ENCODE peak calls at places on chromosomes 7 and 10, in six cellular contexts. I is left ventricle myocardium inferior, C is astrocyte of the spinal cord, J is A549, A is AG04450, M is spleen. G is an unnamed sample.

GRCh38 chr7:43461349-43462024 is 121.4 kb upstream of the STK17A start:
- DNase-seq in I (no peak), C (no peak), J (no peak), A (no peak), M (no peak), G (no peak)

GRCh38 chr7:106041140-106041717 is 70.9 kb downstream of the SYPL1 start:
- DNase-seq in I (no peak), C (peak), J (peak), A (no peak), M (no peak), G (no peak)

GRCh38 chr10:69069090-69070042 is 18.5 kb upstream of the SRGN start:
- DNase-seq in I (no peak), C (no peak), J (no peak), A (no peak), M (no peak), G (no peak)

GRCh38 chr7:110779313-110779712 is 311.6 kb upstream of the LRRN3 start:
- DNase-seq in I (no peak), C (no peak), J (no peak), A (no peak), M (no peak), G (no peak)

GRCh38 chr7:46705416-46706255 is 784.6 kb upstream of the IGFBP3 start:
- DNase-seq in I (no peak), C (peak), J (no peak), A (peak), M (no peak), G (no peak)

GRCh38 chr7:32535303-32535702 is 40.0 kb downstream of the AVL9 start:
- DNase-seq in I (no peak), C (no peak), J (no peak), A (no peak), M (no peak), G (no peak)

GRCh38 chr7:51607447-51607846 is 290.8 kb upstream of the COBL start:
- DNase-seq in I (no peak), C (no peak), J (no peak), A (no peak), M (no peak), G (no peak)

GRCh38 chr7:601573-602340 is 82.1 kb upstream of the PDGFA start:
- DNase-seq in I (peak), C (peak), J (no peak), A (no peak), M (peak), G (no peak)

GRCh38 chr10:70593513-70593890 is 9.0 kb downstream of the PRF1 start:
- DNase-seq in I (no peak), C (no peak), J (no peak), A (no peak), M (no peak), G (no peak)

GRCh38 chr7:142349670-142350405 is 92.0 kb upstream of the PRSS58 start:
- DNase-seq in I (no peak), C (no peak), J (no peak), A (no peak), M (no peak), G (no peak)

GRCh38 chr10:95291634-95292039 is 834 bp upstream of the PDLIM1 start:
- DNase-seq in I (no peak), C (no peak), J (no peak), A (no peak), M (no peak), G (no peak)

GRCh38 chr10:95290801-95291633 is at the start of gene PDLIM1:
- DNase-seq in I (peak), C (peak), J (peak), A (no peak), M (peak), G (peak)

GRCh38 chr10:95296764-95297163 is 6.0 kb upstream of the PDLIM1 start:
- DNase-seq in I (no peak), C (no peak), J (no peak), A (no peak), M (no peak), G (no peak)

GRCh38 chr10:95297402-95297801 is 6.6 kb upstream of the PDLIM1 start:
- DNase-seq in I (no peak), C (no peak), J (no peak), A (no peak), M (no peak), G (no peak)

GRCh38 chr10:95295031-95295755 is 4.4 kb upstream of the PDLIM1 start:
- DNase-seq in I (peak), C (peak), J (no peak), A (no peak), M (peak), G (peak)
- H3K4me3 ChIP-seq in I (peak), C (peak), J (no peak), A (peak), M (peak), G (peak)

DNA sequence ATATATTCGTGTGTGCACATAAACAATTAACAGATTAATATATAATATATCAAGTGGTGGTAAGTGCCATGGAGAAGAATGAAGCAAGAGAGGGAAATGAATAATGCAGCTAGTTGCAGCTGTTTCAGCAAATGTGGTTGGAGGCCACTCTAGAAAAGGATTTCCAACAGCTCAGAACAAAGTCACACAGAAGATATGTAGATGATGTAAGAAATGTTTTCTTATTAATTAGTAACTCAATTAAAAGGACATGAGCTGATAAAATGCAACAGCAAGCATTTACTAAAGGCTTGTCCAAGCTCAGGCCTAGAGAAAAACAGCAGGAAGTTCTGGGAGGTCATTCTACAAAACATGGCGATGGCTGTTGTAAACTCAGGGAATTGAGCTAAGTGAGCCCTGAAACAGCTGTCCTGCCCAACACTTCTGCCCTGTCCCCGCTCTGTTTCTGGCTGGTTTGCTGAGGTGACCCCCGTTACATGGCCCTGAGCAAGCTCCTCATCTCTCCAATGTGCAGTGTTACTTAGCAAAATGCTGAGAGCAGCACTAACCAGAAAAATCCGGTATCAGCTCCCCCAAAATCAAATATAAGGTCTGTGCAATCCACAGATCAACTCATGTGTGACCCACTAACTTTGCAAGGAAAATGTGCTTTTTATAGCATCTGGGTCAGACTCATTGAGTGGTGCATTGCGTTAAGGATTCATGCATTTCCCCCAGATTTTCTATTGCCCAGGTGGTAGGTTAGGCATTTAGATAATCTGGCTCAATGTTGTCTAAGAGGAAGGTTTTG is 23.5 kb upstream of the C10orf67 start:
- DNase-seq in I (no peak), C (no peak), J (no peak), A (no peak), M (no peak), G (no peak)
- H3K4me3 ChIP-seq in I (no peak), C (no peak), J (no peak), A (no peak), M (no peak), G (no peak)

GRCh38 chr10:72567421-72567820 is 58.5 kb downstream of the MICU1 start:
- DNase-seq in I (no peak), C (peak), J (peak), A (no peak), M (no peak), G (peak)
- H3K4me3 ChIP-seq in I (no peak), C (no peak), J (no peak), A (no peak), M (no peak), G (no peak)

GRCh38 chr7:131210618-131211017 is 117.1 kb upstream of the MKLN1 start:
- DNase-seq in I (no peak), C (no peak), J (no peak), A (no peak), M (no peak), G (no peak)

GRCh38 chr7:131211500-131211899 is 116.2 kb upstream of the MKLN1 start:
- DNase-seq in I (no peak), C (no peak), J (no peak), A (no peak), M (no peak), G (no peak)

GRCh38 chr7:131208777-131209176 is 118.9 kb upstream of the MKLN1 start:
- DNase-seq in I (no peak), C (no peak), J (no peak), A (no peak), M (no peak), G (no peak)

GRCh38 chr7:131212114-131212513 is 115.6 kb upstream of the MKLN1 start:
- DNase-seq in I (no peak), C (peak), J (no peak), A (no peak), M (no peak), G (no peak)
- H3K4me3 ChIP-seq in I (no peak), C (no peak), J (no peak), A (no peak), M (no peak), G (no peak)

GRCh38 chr10:27413831-27414348 is 90.2 kb upstream of the RAB18 start:
- DNase-seq in I (no peak), C (no peak), J (no peak), A (no peak), M (no peak), G (no peak)
- H3K4me3 ChIP-seq in I (peak), C (no peak), J (no peak), A (no peak), M (no peak), G (no peak)

GRCh38 chr7:4711634-4712033 is 29.5 kb downstream of the FOXK1 start:
- DNase-seq in I (no peak), C (no peak), J (no peak), A (no peak), M (no peak), G (no peak)

GRCh38 chr7:4714161-4714700 is 32.1 kb downstream of the FOXK1 start:
- DNase-seq in I (no peak), C (no peak), J (no peak), A (no peak), M (no peak), G (no peak)

GRCh38 chr7:4711093-4711492 is 29.0 kb downstream of the FOXK1 start:
- DNase-seq in I (no peak), C (no peak), J (no peak), A (no peak), M (no peak), G (no peak)

GRCh38 chr7:4713183-4713784 is 31.2 kb downstream of the FOXK1 start:
- DNase-seq in I (no peak), C (peak), J (no peak), A (no peak), M (no peak), G (peak)

GRCh38 chr7:4712371-4713182 is 30.5 kb downstream of the FOXK1 start:
- DNase-seq in I (no peak), C (peak), J (peak), A (no peak), M (no peak), G (peak)
- H3K4me3 ChIP-seq in I (no peak), C (no peak), J (peak), A (no peak), M (no peak), G (no peak)

GRCh38 chr10:33421789-33422188 is 87.3 kb upstream of the NRP1 start:
- DNase-seq in I (no peak), C (peak), J (peak), A (peak), M (no peak), G (peak)
- H3K4me3 ChIP-seq in I (no peak), C (no peak), J (no peak), A (no peak), M (no peak), G (no peak)

G was measured in SJSA1.